ENCODE peak calls at places on chromosome 6, in seven cellular contexts. One of them, this sample, is unnamed.

GRCh38 chr6:63502165-63502564 is 70.1 kb upstream of the LOC128125822 start:
- DNase-seq in Peyer's patch: no peak
- DNase-seq in CD8-positive, alpha-beta T cell: no peak
- DNase-seq in endothelial cell of umbilical vein: no peak
- DNase-seq in stomach: no peak
- DNase-seq in naive thymus-derived CD4-positive, alpha-beta T cell: no peak
- DNase-seq in colonic mucosa: no peak
- DNase-seq in this sample: no peak

GRCh38 chr6:55450007-55450406 is 122.7 kb downstream of the GFRAL start:
- DNase-seq in Peyer's patch: no peak
- DNase-seq in CD8-positive, alpha-beta T cell: no peak
- DNase-seq in endothelial cell of umbilical vein: no peak
- DNase-seq in stomach: no peak
- DNase-seq in naive thymus-derived CD4-positive, alpha-beta T cell: no peak
- DNase-seq in colonic mucosa: no peak
- DNase-seq in this sample: no peak

GRCh38 chr6:142728367-142728766 is 216.6 kb downstream of the HIVEP2 start:
- DNase-seq in Peyer's patch: no peak
- DNase-seq in CD8-positive, alpha-beta T cell: no peak
- DNase-seq in endothelial cell of umbilical vein: no peak
- DNase-seq in stomach: no peak
- DNase-seq in naive thymus-derived CD4-positive, alpha-beta T cell: no peak
- DNase-seq in colonic mucosa: peak; percentile 40
- DNase-seq in this sample: no peak

GRCh38 chr6:76612818-76613452 is 540.5 kb upstream of the IMPG1 start:
- DNase-seq in Peyer's patch: no peak
- DNase-seq in CD8-positive, alpha-beta T cell: no peak
- DNase-seq in endothelial cell of umbilical vein: no peak
- DNase-seq in stomach: no peak
- DNase-seq in naive thymus-derived CD4-positive, alpha-beta T cell: no peak
- DNase-seq in colonic mucosa: no peak
- DNase-seq in this sample: no peak

GRCh38 chr6:84314377-84314898 is 87.0 kb upstream of the CEP162 start:
- DNase-seq in Peyer's patch: no peak
- DNase-seq in CD8-positive, alpha-beta T cell: no peak
- DNase-seq in endothelial cell of umbilical vein: no peak
- DNase-seq in stomach: no peak
- DNase-seq in naive thymus-derived CD4-positive, alpha-beta T cell: no peak
- DNase-seq in colonic mucosa: no peak
- DNase-seq in this sample: no peak

GRCh38 chr6:34385793-34386195 is 6.7 kb downstream of the NUDT3 start:
- DNase-seq in Peyer's patch: no peak
- DNase-seq in CD8-positive, alpha-beta T cell: no peak
- DNase-seq in endothelial cell of umbilical vein: no peak
- DNase-seq in stomach: no peak
- DNase-seq in naive thymus-derived CD4-positive, alpha-beta T cell: no peak
- DNase-seq in colonic mucosa: no peak
- DNase-seq in this sample: no peak

GRCh38 chr6:34056301-34056700 is 89.6 kb downstream of the GRM4 start:
- DNase-seq in Peyer's patch: peak; percentile 71
- DNase-seq in CD8-positive, alpha-beta T cell: no peak
- DNase-seq in endothelial cell of umbilical vein: peak; percentile 9
- DNase-seq in stomach: peak; percentile 72
- DNase-seq in naive thymus-derived CD4-positive, alpha-beta T cell: no peak
- DNase-seq in colonic mucosa: peak; percentile 87
- DNase-seq in this sample: no peak

GRCh38 chr6:8743146-8743745 is 307.9 kb upstream of the SLC35B3 start:
- DNase-seq in Peyer's patch: no peak
- DNase-seq in CD8-positive, alpha-beta T cell: no peak
- DNase-seq in endothelial cell of umbilical vein: no peak
- DNase-seq in stomach: no peak
- DNase-seq in naive thymus-derived CD4-positive, alpha-beta T cell: no peak
- DNase-seq in colonic mucosa: no peak
- DNase-seq in this sample: no peak

GRCh38 chr6:170445487-170445886 is 107.6 kb downstream of the PSMB1 start:
- DNase-seq in Peyer's patch: peak; percentile 40
- DNase-seq in CD8-positive, alpha-beta T cell: no peak
- DNase-seq in endothelial cell of umbilical vein: no peak
- DNase-seq in stomach: no peak
- DNase-seq in naive thymus-derived CD4-positive, alpha-beta T cell: peak; percentile 10
- DNase-seq in colonic mucosa: no peak
- DNase-seq in this sample: no peak

GRCh38 chr6:90187437-90188049 is 109.1 kb downstream of the BACH2 start:
- DNase-seq in Peyer's patch: no peak
- DNase-seq in CD8-positive, alpha-beta T cell: no peak
- DNase-seq in endothelial cell of umbilical vein: no peak
- DNase-seq in stomach: no peak
- DNase-seq in naive thymus-derived CD4-positive, alpha-beta T cell: no peak
- DNase-seq in colonic mucosa: no peak
- DNase-seq in this sample: no peak

GRCh38 chr6:14468656-14469321 is 351.2 kb downstream of the CD83 start:
- DNase-seq in Peyer's patch: no peak
- DNase-seq in CD8-positive, alpha-beta T cell: no peak
- DNase-seq in endothelial cell of umbilical vein: no peak
- DNase-seq in stomach: no peak
- DNase-seq in naive thymus-derived CD4-positive, alpha-beta T cell: no peak
- DNase-seq in colonic mucosa: no peak
- DNase-seq in this sample: no peak
- H3K9me3 ChIP-seq in Peyer's patch: no peaks in the 10 kb centered on the region
- H3K9me3 ChIP-seq in CD8-positive, alpha-beta T cell: no peaks in the 10 kb centered on the region
- H3K9me3 ChIP-seq in endothelial cell of umbilical vein: peaks cover 5% of the 10 kb centered on the region
- H3K9me3 ChIP-seq in stomach: peaks cover 6% of the 10 kb centered on the region
- H3K9me3 ChIP-seq in naive thymus-derived CD4-positive, alpha-beta T cell: peaks cover 5% of the 10 kb centered on the region
- H3K9me3 ChIP-seq in colonic mucosa: no peaks in the 10 kb centered on the region
- H3K9me3 ChIP-seq in this sample: no peaks in the 10 kb centered on the region

GRCh38 chr6:51717477-51717876 is 369.9 kb downstream of the PKHD1 start:
- DNase-seq in Peyer's patch: no peak
- DNase-seq in CD8-positive, alpha-beta T cell: no peak
- DNase-seq in endothelial cell of umbilical vein: no peak
- DNase-seq in stomach: no peak
- DNase-seq in naive thymus-derived CD4-positive, alpha-beta T cell: no peak
- DNase-seq in colonic mucosa: no peak
- DNase-seq in this sample: no peak

GRCh38 chr6:51719297-51719696 is 368.1 kb downstream of the PKHD1 start:
- DNase-seq in Peyer's patch: no peak
- DNase-seq in CD8-positive, alpha-beta T cell: no peak
- DNase-seq in endothelial cell of umbilical vein: no peak
- DNase-seq in stomach: no peak
- DNase-seq in naive thymus-derived CD4-positive, alpha-beta T cell: no peak
- DNase-seq in colonic mucosa: no peak
- DNase-seq in this sample: no peak

GRCh38 chr6:51720327-51720726 is 367.1 kb downstream of the PKHD1 start:
- DNase-seq in Peyer's patch: no peak
- DNase-seq in CD8-positive, alpha-beta T cell: no peak
- DNase-seq in endothelial cell of umbilical vein: no peak
- DNase-seq in stomach: no peak
- DNase-seq in naive thymus-derived CD4-positive, alpha-beta T cell: no peak
- DNase-seq in colonic mucosa: no peak
- DNase-seq in this sample: no peak

DNA sequence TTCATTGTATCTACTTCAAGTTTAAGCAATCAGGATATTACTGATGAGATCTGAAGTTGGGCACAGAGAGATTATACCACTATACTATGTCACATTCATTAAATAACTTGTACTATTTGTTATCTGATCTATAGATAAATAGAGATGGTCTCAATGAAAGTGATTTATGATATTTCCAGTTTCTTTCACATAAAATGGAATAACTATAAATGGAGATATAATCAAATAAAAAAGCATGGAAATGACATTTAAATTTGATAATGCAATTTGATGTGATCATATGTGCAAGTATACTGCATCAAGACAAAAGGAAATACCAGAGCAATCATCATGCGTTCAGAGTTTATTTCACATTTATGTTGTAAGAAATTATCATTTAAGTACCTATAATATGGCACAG is 368.9 kb downstream of the PKHD1 start:
- DNase-seq in Peyer's patch: no peak
- DNase-seq in CD8-positive, alpha-beta T cell: no peak
- DNase-seq in endothelial cell of umbilical vein: no peak
- DNase-seq in stomach: no peak
- DNase-seq in naive thymus-derived CD4-positive, alpha-beta T cell: no peak
- DNase-seq in colonic mucosa: no peak
- DNase-seq in this sample: no peak
- H3K9me3 ChIP-seq in Peyer's patch: no peaks in the 10 kb centered on the region
- H3K9me3 ChIP-seq in CD8-positive, alpha-beta T cell: no peaks in the 10 kb centered on the region
- H3K9me3 ChIP-seq in endothelial cell of umbilical vein: peaks cover 4% of the 10 kb centered on the region
- H3K9me3 ChIP-seq in stomach: no peaks in the 10 kb centered on the region
- H3K9me3 ChIP-seq in naive thymus-derived CD4-positive, alpha-beta T cell: no peaks in the 10 kb centered on the region
- H3K9me3 ChIP-seq in colonic mucosa: no peaks in the 10 kb centered on the region
- H3K9me3 ChIP-seq in this sample: no peaks in the 10 kb centered on the region

GRCh38 chr6:100453701-100454521 is 10.8 kb downstream of the SIM1 start:
- DNase-seq in Peyer's patch: no peak
- DNase-seq in CD8-positive, alpha-beta T cell: no peak
- DNase-seq in endothelial cell of umbilical vein: no peak
- DNase-seq in stomach: no peak
- DNase-seq in naive thymus-derived CD4-positive, alpha-beta T cell: no peak
- DNase-seq in colonic mucosa: no peak
- DNase-seq in this sample: no peak
- H3K9me3 ChIP-seq in Peyer's patch: no peaks in the 10 kb centered on the region
- H3K9me3 ChIP-seq in CD8-positive, alpha-beta T cell: no peaks in the 10 kb centered on the region
- H3K9me3 ChIP-seq in endothelial cell of umbilical vein: no peaks in the 10 kb centered on the region
- H3K9me3 ChIP-seq in stomach: peaks cover 13% of the 10 kb centered on the region
- H3K9me3 ChIP-seq in naive thymus-derived CD4-positive, alpha-beta T cell: peaks cover 23% of the 10 kb centered on the region
- H3K9me3 ChIP-seq in colonic mucosa: no peaks in the 10 kb centered on the region
- H3K9me3 ChIP-seq in this sample: peaks cover 9% of the 10 kb centered on the region

DNA sequence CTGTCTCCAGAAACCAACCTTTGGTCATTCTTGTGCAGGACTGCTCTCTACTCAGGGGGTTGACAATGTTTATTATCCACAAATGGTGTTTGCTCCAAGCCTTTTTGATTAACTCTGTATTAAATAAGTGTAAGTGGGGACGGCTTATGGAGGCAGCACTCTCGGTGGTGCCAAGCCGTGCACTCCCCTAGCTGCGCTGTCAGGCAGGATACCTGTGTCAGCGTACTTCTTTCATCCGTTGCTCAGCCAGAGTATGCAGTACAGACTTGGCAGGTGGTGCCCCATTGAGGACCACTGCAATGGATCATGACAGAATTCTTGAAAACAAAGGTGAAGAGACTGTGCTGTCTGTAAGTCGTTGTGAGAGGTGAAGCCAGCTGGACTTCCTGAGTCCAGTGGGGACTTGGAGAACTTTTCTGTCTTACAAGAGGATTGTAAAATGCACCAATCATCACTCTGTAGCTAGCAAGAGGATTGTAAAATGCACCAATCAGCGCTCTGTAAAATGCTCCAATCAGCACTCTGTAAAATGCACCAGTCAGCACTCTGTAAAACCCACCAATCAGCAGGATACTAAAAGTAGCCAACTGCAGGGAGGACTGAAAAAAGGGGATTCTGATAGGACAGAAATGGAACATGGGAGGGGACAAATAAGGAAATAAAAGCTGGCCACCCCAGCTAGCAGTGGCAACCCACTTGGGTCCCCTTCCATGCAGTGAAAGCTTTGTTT is 480.0 kb downstream of the MEI4 start:
- DNase-seq in Peyer's patch: no peak
- DNase-seq in CD8-positive, alpha-beta T cell: no peak
- DNase-seq in endothelial cell of umbilical vein: no peak
- DNase-seq in stomach: no peak
- DNase-seq in naive thymus-derived CD4-positive, alpha-beta T cell: no peak
- DNase-seq in colonic mucosa: no peak
- DNase-seq in this sample: no peak
- H3K9me3 ChIP-seq in Peyer's patch: no peaks in the 10 kb centered on the region
- H3K9me3 ChIP-seq in CD8-positive, alpha-beta T cell: no peaks in the 10 kb centered on the region
- H3K9me3 ChIP-seq in endothelial cell of umbilical vein: no peaks in the 10 kb centered on the region
- H3K9me3 ChIP-seq in stomach: peaks cover 48% of the 10 kb centered on the region
- H3K9me3 ChIP-seq in naive thymus-derived CD4-positive, alpha-beta T cell: peaks cover 8% of the 10 kb centered on the region
- H3K9me3 ChIP-seq in colonic mucosa: no peaks in the 10 kb centered on the region
- H3K9me3 ChIP-seq in this sample: no peaks in the 10 kb centered on the region

GRCh38 chr6:161217631-161218030 is 56.2 kb downstream of the AGPAT4 start:
- DNase-seq in Peyer's patch: no peak
- DNase-seq in CD8-positive, alpha-beta T cell: no peak
- DNase-seq in endothelial cell of umbilical vein: no peak
- DNase-seq in stomach: no peak
- DNase-seq in naive thymus-derived CD4-positive, alpha-beta T cell: no peak
- DNase-seq in colonic mucosa: no peak
- DNase-seq in this sample: no peak

GRCh38 chr6:161214722-161215121 is 59.1 kb downstream of the AGPAT4 start:
- DNase-seq in Peyer's patch: no peak
- DNase-seq in CD8-positive, alpha-beta T cell: no peak
- DNase-seq in endothelial cell of umbilical vein: no peak
- DNase-seq in stomach: no peak
- DNase-seq in naive thymus-derived CD4-positive, alpha-beta T cell: no peak
- DNase-seq in colonic mucosa: no peak
- DNase-seq in this sample: no peak

GRCh38 chr6:161216616-161217205 is 57.1 kb downstream of the AGPAT4 start:
- DNase-seq in Peyer's patch: no peak
- DNase-seq in CD8-positive, alpha-beta T cell: no peak
- DNase-seq in endothelial cell of umbilical vein: no peak
- DNase-seq in stomach: no peak
- DNase-seq in naive thymus-derived CD4-positive, alpha-beta T cell: no peak
- DNase-seq in colonic mucosa: no peak
- DNase-seq in this sample: no peak

GRCh38 chr6:161215193-161215592 is 58.7 kb downstream of the AGPAT4 start:
- DNase-seq in Peyer's patch: no peak
- DNase-seq in CD8-positive, alpha-beta T cell: no peak
- DNase-seq in endothelial cell of umbilical vein: peak; percentile 16
- DNase-seq in stomach: no peak
- DNase-seq in naive thymus-derived CD4-positive, alpha-beta T cell: no peak
- DNase-seq in colonic mucosa: no peak
- DNase-seq in this sample: no peak

DNA sequence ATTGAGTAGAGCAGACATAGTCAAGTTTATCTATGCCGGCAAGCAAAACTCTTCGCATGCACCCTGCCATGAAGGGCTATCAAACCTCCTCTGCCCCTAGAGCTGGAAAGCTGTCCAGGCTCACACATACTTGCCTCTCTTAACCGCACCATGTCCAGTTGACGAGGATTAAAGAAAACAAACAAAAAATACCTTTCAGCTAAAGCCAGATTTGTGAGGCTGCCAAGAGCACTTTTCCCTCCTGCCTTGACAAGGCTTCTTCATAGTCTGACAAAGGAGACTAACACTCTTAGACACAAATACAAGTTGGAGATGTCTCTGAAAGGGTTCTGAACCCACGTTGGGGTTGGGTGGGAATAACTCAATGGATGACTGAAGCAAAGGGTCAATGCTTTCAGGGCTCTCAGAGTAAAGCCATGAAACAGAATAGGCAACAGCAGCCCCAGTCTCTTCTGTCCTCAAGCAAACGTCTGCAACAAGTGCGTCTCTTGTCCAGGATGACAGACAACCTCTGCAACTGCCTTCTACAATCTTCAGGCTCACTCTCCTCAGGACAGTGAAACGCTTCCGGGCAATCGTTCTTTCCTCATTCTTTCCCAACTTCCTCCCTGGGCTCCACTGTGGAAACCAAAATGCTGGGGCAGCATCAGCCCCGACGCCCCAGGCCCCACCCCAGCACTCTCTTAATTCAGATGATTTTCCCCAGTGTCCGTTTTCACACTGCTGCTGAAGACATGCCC is 57.8 kb downstream of the AGPAT4 start:
- DNase-seq in Peyer's patch: no peak
- DNase-seq in CD8-positive, alpha-beta T cell: no peak
- DNase-seq in endothelial cell of umbilical vein: no peak
- DNase-seq in stomach: no peak
- DNase-seq in naive thymus-derived CD4-positive, alpha-beta T cell: no peak
- DNase-seq in colonic mucosa: no peak
- DNase-seq in this sample: no peak
- H3K9me3 ChIP-seq in Peyer's patch: no peaks in the 10 kb centered on the region
- H3K9me3 ChIP-seq in CD8-positive, alpha-beta T cell: no peaks in the 10 kb centered on the region
- H3K9me3 ChIP-seq in endothelial cell of umbilical vein: peaks cover 2% of the 10 kb centered on the region
- H3K9me3 ChIP-seq in stomach: peaks cover 5% of the 10 kb centered on the region
- H3K9me3 ChIP-seq in naive thymus-derived CD4-positive, alpha-beta T cell: no peaks in the 10 kb centered on the region
- H3K9me3 ChIP-seq in colonic mucosa: no peaks in the 10 kb centered on the region
- H3K9me3 ChIP-seq in this sample: no peaks in the 10 kb centered on the region

GRCh38 chr6:160978141-160978926 is 13.2 kb upstream of the MAP3K4 start:
- DNase-seq in Peyer's patch: no peak
- DNase-seq in CD8-positive, alpha-beta T cell: no peak
- DNase-seq in endothelial cell of umbilical vein: no peak
- DNase-seq in stomach: no peak
- DNase-seq in naive thymus-derived CD4-positive, alpha-beta T cell: no peak
- DNase-seq in colonic mucosa: no peak
- DNase-seq in this sample: no peak
- H3K9me3 ChIP-seq in Peyer's patch: no peaks in the 10 kb centered on the region
- H3K9me3 ChIP-seq in CD8-positive, alpha-beta T cell: no peaks in the 10 kb centered on the region
- H3K9me3 ChIP-seq in endothelial cell of umbilical vein: no peaks in the 10 kb centered on the region
- H3K9me3 ChIP-seq in stomach: peaks cover 4% of the 10 kb centered on the region
- H3K9me3 ChIP-seq in naive thymus-derived CD4-positive, alpha-beta T cell: peaks cover 6% of the 10 kb centered on the region
- H3K9me3 ChIP-seq in colonic mucosa: no peaks in the 10 kb centered on the region
- H3K9me3 ChIP-seq in this sample: no peaks in the 10 kb centered on the region